ENCODE peak calls at places on chromosome 3, in six cellular contexts. C is NCI-H2029 treated with DMSO at 0.1 percent for 48 hours; Z is foreskin fibroblast; G is activated CD4-positive, CD25-positive, alpha-beta regulatory T cell; N is heart left ventricle; B is putamen. T is an unnamed sample.

GRCh38 chr3:69504232-69504631 is 118.3 kb upstream of the FRMD4B start:
- DNase-seq in C (no peak), Z (no peak), G (no peak), N (no peak), B (no peak), T (no peak)

GRCh38 chr3:108983051-108983450 is 29.4 kb upstream of the GUCA1C start:
- DNase-seq in C (no peak), Z (no peak), G (no peak), N (no peak), B (no peak), T (no peak)

GRCh38 chr3:59607628-59608027 is 557.8 kb upstream of the CFAP20DC start:
- DNase-seq in C (no peak), Z (peak; percentile 1), G (no peak), N (no peak), B (peak; percentile 14), T (peak; percentile 80)

GRCh38 chr3:65439641-65440040 is 599.1 kb downstream of the MAGI1 start:
- DNase-seq in C (no peak), Z (peak; percentile 50), G (no peak), N (peak; percentile 61), B (peak; percentile 71), T (peak; percentile 89)

GRCh38 chr3:178960918-178961317 is 110.7 kb downstream of the ZMAT3 start:
- DNase-seq in C (no peak), Z (no peak), G (no peak), N (no peak), B (no peak), T (no peak)

GRCh38 chr3:73512095-73512494 is 112.6 kb downstream of the PDZRN3 start:
- DNase-seq in C (no peak), Z (no peak), G (no peak), N (no peak), B (no peak), T (no peak)

GRCh38 chr3:106711650-106712049 is 665.6 kb upstream of the CCDC54 start:
- DNase-seq in C (no peak), Z (peak; percentile 40), G (no peak), N (no peak), B (no peak), T (no peak)

GRCh38 chr3:134373278-134373941 is 837 bp downstream of the AMOTL2 start:
- DNase-seq in C (no peak), Z (peak; percentile 91), G (no peak), N (peak; percentile 89), B (peak; percentile 90), T (peak; percentile 90)

GRCh38 chr3:194985031-194985578 is 285.9 kb downstream of the XXYLT1 start:
- DNase-seq in C (no peak), Z (peak; percentile 37), G (no peak), N (peak; percentile 69), B (peak; percentile 14), T (peak; percentile 27)

GRCh38 chr3:138686771-138687221 is 78.2 kb downstream of the FAIM start:
- DNase-seq in C (no peak), Z (peak; percentile 73), G (no peak), N (no peak), B (no peak), T (no peak)

GRCh38 chr3:174331095-174331802 is 527.9 kb upstream of the NAALADL2 start:
- DNase-seq in C (no peak), Z (no peak), G (no peak), N (no peak), B (no peak), T (peak; percentile 63)

GRCh38 chr3:195081242-195081963 is 189.6 kb downstream of the XXYLT1 start:
- DNase-seq in C (peak; percentile 52), Z (no peak), G (no peak), N (no peak), B (no peak), T (no peak)

GRCh38 chr3:157374931-157375330 is 61.7 kb upstream of the PTX3 start:
- DNase-seq in C (no peak), Z (no peak), G (no peak), N (no peak), B (no peak), T (no peak)

GRCh38 chr3:14791343-14791945 is 27.3 kb upstream of the FGD5 start:
- DNase-seq in C (no peak), Z (no peak), G (no peak), N (peak; percentile 73), B (no peak), T (no peak)

GRCh38 chr3:48440590-48440958 is 517 bp downstream of the TMA7 start:
- DNase-seq in C (no peak), Z (no peak), G (no peak), N (no peak), B (no peak), T (no peak)

GRCh38 chr3:157148123-157148889 is 11.6 kb downstream of the CCNL1 start:
- DNase-seq in C (no peak), Z (no peak), G (no peak), N (no peak), B (no peak), T (no peak)

GRCh38 chr3:52245322-52246263 is at the start of gene PPM1M:
- DNase-seq in C (no peak), Z (peak; percentile 46), G (no peak), N (peak; percentile 67), B (no peak), T (no peak)

GRCh38 chr3:45923755-45924154 is 19.5 kb upstream of the CXCR6 start:
- DNase-seq in C (no peak), Z (peak; percentile 71), G (no peak), N (no peak), B (no peak), T (no peak)

GRCh38 chr3:13708871-13709595 is 160.1 kb downstream of the FBLN2 start:
- DNase-seq in C (no peak), Z (no peak), G (no peak), N (peak; percentile 1), B (no peak), T (no peak)

GRCh38 chr3:188339410-188340295 is 185.7 kb downstream of the LPP start:
- DNase-seq in C (no peak), Z (no peak), G (no peak), N (no peak), B (no peak), T (no peak)

GRCh38 chr3:194537732-194538247 is 51.0 kb upstream of the ATP13A3 start:
- DNase-seq in C (peak; percentile 85), Z (peak; percentile 49), G (no peak), N (no peak), B (no peak), T (no peak)

GRCh38 chr3:125142418-125142778 is 70.2 kb downstream of the SLC12A8 start:
- DNase-seq in C (no peak), Z (no peak), G (no peak), N (no peak), B (no peak), T (no peak)

GRCh38 chr3:177883957-177884356 is 652.3 kb upstream of the KCNMB2 start:
- DNase-seq in C (no peak), Z (no peak), G (no peak), N (no peak), B (no peak), T (no peak)

GRCh38 chr3:58998476-58999117 is 51.2 kb downstream of the CFAP20DC start:
- DNase-seq in C (no peak), Z (peak; percentile 96), G (no peak), N (no peak), B (peak; percentile 8), T (no peak)

GRCh38 chr3:24688446-24689148 is 193.9 kb upstream of the THRB start:
- DNase-seq in C (no peak), Z (no peak), G (no peak), N (no peak), B (no peak), T (no peak)

GRCh38 chr3:102290241-102290640 is 144.6 kb upstream of the ZPLD1 start:
- DNase-seq in C (no peak), Z (no peak), G (no peak), N (no peak), B (no peak), T (no peak)

T was measured in pons.